ENCODE peak calls at places on chromosomes 4 and X, in nine cellular contexts. K, O, U, G, B, X, V, S and N are unnamed samples.

GRCh38 chrX:135477576-135477975 is 42.9 kb upstream of the INTS6L start:
- DNase-seq in U (peak), S (no peak), X (peak), K (peak), O (no peak), V (peak), B (peak), G (peak), N (peak)

GRCh38 chr4:156763511-156763910 is 208.1 kb downstream of the PDGFC start:
- DNase-seq in K (no peak), S (no peak), X (no peak), U (no peak), V (peak), B (peak), O (no peak), G (no peak), N (no peak)

GRCh38 chr4:118836763-118837507 is 1.0 kb upstream of the SEC24D start:
- DNase-seq in U (no peak), X (no peak), B (no peak), G (no peak), O (no peak), K (no peak), V (no peak), S (no peak), N (no peak)

GRCh38 chrX:53050841-53051240 is 2.3 kb downstream of the GPR173 start:
- DNase-seq in G (peak), B (no peak), V (no peak), X (no peak), S (no peak), U (no peak), O (no peak), K (no peak), N (no peak)

GRCh38 chr4:16952896-16953605 is 54.6 kb upstream of the LDB2 start:
- DNase-seq in O (no peak), U (no peak), S (no peak), X (no peak), B (no peak), G (no peak), V (no peak), K (no peak), N (no peak)

GRCh38 chrX:30900227-30900626 is 11.2 kb upstream of the TAB3 start:
- DNase-seq in S (peak), B (no peak), X (no peak), K (no peak), O (no peak), U (no peak), V (no peak), G (peak), N (no peak)

GRCh38 chr4:154908168-154908567 is 127.1 kb downstream of the RBM46 start:
- DNase-seq in G (peak), V (no peak), B (no peak), K (no peak), O (no peak), X (no peak), S (no peak), U (no peak), N (no peak)

GRCh38 chrX:126063984-126064383 is 102.1 kb downstream of the DCAF12L2 start:
- DNase-seq in G (no peak), K (no peak), X (no peak), V (no peak), B (no peak), S (no peak), U (no peak), O (no peak), N (no peak)

GRCh38 chr4:146637853-146638800 is 566 bp upstream of the POU4F2 start:
- DNase-seq in V (peak), B (peak), X (no peak), U (no peak), K (peak), G (no peak), O (no peak), S (no peak), N (peak)

GRCh38 chrX:15854080-15854655 is 445 bp downstream of the AP1S2 start:
- DNase-seq in O (peak), V (peak), B (peak), G (peak), K (peak), X (no peak), S (peak), U (peak), N (peak)

GRCh38 chr4:142405021-142405991 is 440.8 kb downstream of the INPP4B start:
- DNase-seq in U (peak), B (no peak), K (peak), X (peak), S (no peak), G (peak), V (peak), O (peak), N (no peak)

GRCh38 chr4:17218801-17219200 is 293.1 kb downstream of the QDPR start:
- DNase-seq in G (no peak), O (no peak), S (no peak), K (no peak), B (peak), V (no peak), U (no peak), X (no peak), N (no peak)

GRCh38 chr4:80077639-80078038 is 4.6 kb upstream of the ANTXR2 start:
- DNase-seq in S (no peak), G (peak), V (no peak), B (no peak), X (no peak), O (no peak), K (no peak), U (no peak), N (no peak)

GRCh38 chrX:22686138-22686541 is 313.6 kb upstream of the DDX53 start:
- DNase-seq in U (peak), O (no peak), B (peak), G (no peak), X (no peak), S (no peak), K (no peak), V (no peak), N (peak)

GRCh38 chrX:47706575-47706974 is 47.6 kb upstream of the UXT start:
- DNase-seq in G (peak), S (no peak), O (no peak), K (no peak), V (no peak), B (no peak), X (no peak), U (no peak), N (no peak)

GRCh38 chr4:158850800-158851644 is 82.2 kb downstream of the FNIP2 start:
- DNase-seq in X (no peak), B (peak), G (peak), K (no peak), O (no peak), S (no peak), U (peak), V (no peak), N (no peak)

GRCh38 chr4:95410387-95411005 is 138.3 kb downstream of the UNC5C start:
- DNase-seq in G (no peak), U (no peak), X (no peak), V (no peak), K (no peak), O (no peak), B (no peak), S (no peak), N (peak)

GRCh38 chr4:22634541-22635181 is 58.1 kb upstream of the GBA3 start:
- DNase-seq in G (peak), O (no peak), S (no peak), B (no peak), X (no peak), V (no peak), K (no peak), U (no peak), N (no peak)

GRCh38 chr4:56048621-56049427 is 100.1 kb downstream of the CEP135 start:
- DNase-seq in U (peak), B (peak), G (peak), S (no peak), X (peak), K (peak), V (peak), O (no peak), N (peak)

GRCh38 chrX:46611658-46612362 is 38.2 kb downstream of the CHST7 start:
- DNase-seq in B (no peak), O (peak), S (no peak), U (no peak), K (no peak), G (no peak), V (no peak), X (no peak), N (no peak)

GRCh38 chr4:143642611-143643010 is 57.9 kb downstream of the FREM3 start:
- DNase-seq in B (no peak), S (no peak), V (no peak), U (no peak), X (no peak), O (no peak), G (no peak), K (no peak), N (no peak)

GRCh38 chr4:140038031-140038533 is 115.9 kb downstream of the MAML3 start:
- DNase-seq in O (no peak), X (no peak), S (peak), K (no peak), G (peak), V (no peak), B (no peak), U (no peak), N (no peak)

GRCh38 chr4:169922632-169923276 is 103.4 kb downstream of the MFAP3L start:
- DNase-seq in O (no peak), S (no peak), U (no peak), G (peak), X (no peak), V (no peak), B (no peak), K (no peak), N (no peak)